ENCODE peak calls at places on chromosomes 6 and 20, in four cellular contexts. F is smooth muscle cell of the brain vasculature, Z is nephron progenitor cell, N is activated gamma-delta T cell treated with Interleukin-2 at 50 U/mL for 16 hours. B is an unnamed sample.

GRCh38 chr6:44074383-44075136 is 52.7 kb downstream of the MRPL14 start:
- DNase-seq in F (no peak), Z (peak; percentile 76), N (peak; percentile 61), B (peak; percentile 78)

GRCh38 chr6:138238368-138238767 is 20.1 kb upstream of the PBOV1 start:
- DNase-seq in F (no peak), Z (no peak), N (no peak), B (no peak)

GRCh38 chr6:514396-514973 is 122.9 kb downstream of the IRF4 start:
- DNase-seq in F (no peak), Z (no peak), N (no peak), B (no peak)

GRCh38 chr20:32462900-32463641 is 104.9 kb downstream of the ASXL1 start:
- DNase-seq in F (no peak), Z (no peak), N (no peak), B (peak; percentile 90)

GRCh38 chr6:33613794-33614166 is 7.3 kb upstream of the ITPR3 start:
- DNase-seq in F (no peak), Z (no peak), N (no peak), B (no peak)

GRCh38 chr6:45136495-45136894 is 191.6 kb upstream of the RUNX2 start:
- DNase-seq in F (no peak), Z (no peak), N (no peak), B (no peak)

GRCh38 chr20:20837574-20838021 is 125.2 kb upstream of the RALGAPA2 start:
- DNase-seq in F (peak; percentile 17), Z (peak; percentile 73), N (no peak), B (peak; percentile 71)

GRCh38 chr6:140559458-140559857 is 1185.0 kb upstream of the CITED2 start:
- DNase-seq in F (no peak), Z (no peak), N (no peak), B (no peak)

GRCh38 chr6:157879873-157880254 is 56.8 kb downstream of the SNX9 start:
- DNase-seq in F (no peak), Z (no peak), N (no peak), B (no peak)

GRCh38 chr6:129889580-129889979 is 28.5 kb upstream of the TMEM244 start:
- DNase-seq in F (no peak), Z (no peak), N (no peak), B (no peak)

GRCh38 chr6:15417811-15418210 is 171.9 kb downstream of the JARID2 start:
- DNase-seq in F (no peak), Z (no peak), N (no peak), B (no peak)

GRCh38 chr20:63072231-63072791 is 65.5 kb upstream of the BHLHE23 start:
- DNase-seq in F (no peak), Z (no peak), N (no peak), B (no peak)

GRCh38 chr6:156396068-156396771 is 381.0 kb upstream of the ARID1B start:
- DNase-seq in F (no peak), Z (no peak), N (no peak), B (no peak)

GRCh38 chr6:4804095-4804494 is 27.9 kb downstream of the CDYL start:
- DNase-seq in F (no peak), Z (no peak), N (no peak), B (no peak)

GRCh38 chr6:5746392-5747140 is 260.2 kb downstream of the NRN1 start:
- DNase-seq in F (no peak), Z (peak; percentile 23), N (no peak), B (no peak)

B was measured in testis.